ENCODE peak calls at places on chromosomes 5 and 9, in five cellular contexts. X, G, K, B and D are unnamed samples.

GRCh38 chr5:44875661-44876250 is 67.0 kb downstream of the MRPS30 start:
- DNase-seq in X (peak), G (no peak), K (no peak), B (no peak), D (no peak)

GRCh38 chr9:120014751-120015235 is 565.2 kb downstream of the CDK5RAP2 start:
- DNase-seq in X (no peak), K (no peak), G (no peak), B (no peak), D (no peak)

GRCh38 chr5:96033116-96033515 is 71.5 kb upstream of the ELL2 start:
- DNase-seq in G (no peak), B (no peak), K (no peak), X (no peak), D (no peak)

GRCh38 chr5:168002116-168002515 is 289.3 kb upstream of the WWC1 start:
- DNase-seq in B (no peak), G (no peak), X (no peak), K (no peak), D (no peak)

GRCh38 chr5:162683280-162683679 is 615.7 kb downstream of the GABRG2 start:
- DNase-seq in B (no peak), G (no peak), K (no peak), X (no peak), D (no peak)

GRCh38 chr5:139650031-139650688 is 2.0 kb downstream of the CXXC5 start:
- DNase-seq in G (no peak), K (no peak), X (no peak), B (peak), D (no peak)

GRCh38 chr5:81803812-81804211 is 52.9 kb upstream of the SSBP2 start:
- DNase-seq in K (no peak), G (no peak), X (no peak), B (no peak), D (no peak)

GRCh38 chr9:136808075-136808780 is 480 bp downstream of the RABL6 start:
- DNase-seq in X (no peak), B (peak), K (no peak), G (no peak), D (peak)

GRCh38 chr5:1217596-1218206 is 7.5 kb upstream of the SLC6A18 start:
- DNase-seq in B (no peak), G (no peak), X (no peak), K (no peak), D (peak)

GRCh38 chr5:127031147-127031862 is 947 bp upstream of the MARCHF3 start:
- DNase-seq in X (no peak), B (peak), G (no peak), K (no peak), D (peak)

GRCh38 chr9:124164800-124165199 is 92.9 kb upstream of the NEK6 start:
- DNase-seq in G (no peak), K (no peak), X (peak), B (no peak), D (no peak)

GRCh38 chr9:109417054-109417453 is 81.1 kb downstream of the PTPN3 start:
- DNase-seq in B (no peak), G (no peak), X (no peak), K (no peak), D (no peak)

GRCh38 chr5:55063220-55063863 is 39.1 kb upstream of the GZMA start:
- DNase-seq in X (peak), G (no peak), B (no peak), K (no peak), D (no peak)

GRCh38 chr9:93674580-93675335 is 98.4 kb downstream of the PHF2 start:
- DNase-seq in X (no peak), K (no peak), G (no peak), B (no peak), D (peak)

GRCh38 chr5:24823625-24824024 is 178.8 kb upstream of the CDH10 start:
- DNase-seq in X (no peak), B (no peak), K (no peak), G (no peak), D (peak)

GRCh38 chr5:93348231-93348630 is 232.8 kb downstream of the NR2F1-AS1 start:
- DNase-seq in B (no peak), X (no peak), G (no peak), K (no peak), D (no peak)

GRCh38 chr9:125632321-125633115 is 74.5 kb downstream of the MAPKAP1 start:
- DNase-seq in B (peak), K (no peak), G (no peak), X (peak), D (no peak)

GRCh38 chr9:107755267-107755666 is 265.7 kb upstream of the KLF4 start:
- DNase-seq in X (peak), K (no peak), B (no peak), G (no peak), D (no peak)

GRCh38 chr5:72046106-72046505 is 61.2 kb upstream of the MAP1B start:
- DNase-seq in X (peak), B (no peak), K (no peak), G (no peak), D (no peak)

GRCh38 chr5:172089298-172090117 is 83.1 kb upstream of the FBXW11 start:
- DNase-seq in B (no peak), X (no peak), G (no peak), K (no peak), D (peak)

GRCh38 chr9:106400170-106400569 is 462.8 kb upstream of the ZNF462 start:
- DNase-seq in X (no peak), B (no peak), G (no peak), K (no peak), D (no peak)

GRCh38 chr5:181223729-181224389 is 778 bp downstream of the TRIM41 start:
- DNase-seq in G (no peak), X (no peak), B (peak), K (no peak), D (peak)

GRCh38 chr5:150148408-150148927 is 7.2 kb downstream of the PDGFRB start:
- DNase-seq in G (no peak), B (no peak), X (peak), K (no peak), D (no peak)

GRCh38 chr5:61910771-61911170 is 395.2 kb upstream of the KIF2A start:
- DNase-seq in K (no peak), X (no peak), G (no peak), B (no peak), D (no peak)

GRCh38 chr5:43469671-43470396 is 13.8 kb downstream of the TMEM267 start:
- DNase-seq in X (no peak), B (no peak), K (no peak), G (no peak), D (no peak)

GRCh38 chr9:35729700-35730485 is 2.1 kb downstream of the TLN1 start:
- DNase-seq in K (no peak), X (peak), B (no peak), G (no peak), D (peak)

GRCh38 chr9:31188496-31188895 is 1195.9 kb upstream of the ACO1 start:
- DNase-seq in X (peak), K (no peak), G (no peak), B (no peak), D (no peak)

GRCh38 chr9:79763861-79764260 is 192.1 kb downstream of the TLE4 start:
- DNase-seq in G (no peak), K (no peak), B (no peak), X (no peak), D (no peak)

GRCh38 chr5:83072946-83073345 is 4.2 kb downstream of the TMEM167A start:
- DNase-seq in G (no peak), B (no peak), X (peak), K (no peak), D (no peak)

GRCh38 chr5:141766152-141766551 is 84.1 kb upstream of the ARAP3 start:
- DNase-seq in X (no peak), B (no peak), G (no peak), K (no peak), D (no peak)

GRCh38 chr9:116147821-116148220 is 5.8 kb upstream of the PAPPA start:
- DNase-seq in B (no peak), K (no peak), X (no peak), G (no peak), D (no peak)

GRCh38 chr5:125835293-125836172 is 587.7 kb upstream of the GRAMD2B start:
- DNase-seq in G (no peak), K (peak), B (no peak), X (peak), D (peak)

GRCh38 chr5:177455661-177456590 is 9.3 kb downstream of the PRR7 start:
- DNase-seq in G (peak), X (peak), B (peak), K (peak), D (peak)